ENCODE peak calls at places on chromosomes 4 and X, in eight cellular contexts. N, X, M, Z, L, G, V and W are unnamed samples.

GRCh38 chr4:105719214-105719613 is 10.6 kb downstream of the GSTCD start:
- DNase-seq in N (no peak), X (no peak), M (no peak), Z (no peak), L (no peak), G (no peak), V (no peak), W (no peak)

GRCh38 chr4:157700898-157701694 is 471.7 kb downstream of the GASK1B start:
- DNase-seq in N (no peak), X (no peak), M (no peak), Z (no peak), L (no peak), G (no peak), V (no peak), W (peak)

GRCh38 chrX:48938721-48939416 is 18.5 kb downstream of the OTUD5 start:
- DNase-seq in N (peak), X (no peak), M (no peak), Z (peak), L (no peak), G (no peak), V (no peak), W (no peak)

GRCh38 chr4:95510877-95511276 is 37.9 kb downstream of the UNC5C start:
- DNase-seq in N (no peak), X (no peak), M (no peak), Z (no peak), L (no peak), G (no peak), V (no peak), W (no peak)

GRCh38 chr4:169184236-169184635 is 86.5 kb downstream of the SH3RF1 start:
- DNase-seq in N (no peak), X (no peak), M (no peak), Z (no peak), L (no peak), G (peak), V (no peak), W (peak)

GRCh38 chr4:14667624-14668295 is 334.5 kb upstream of the CPEB2 start:
- DNase-seq in N (no peak), X (no peak), M (no peak), Z (no peak), L (no peak), G (no peak), V (no peak), W (no peak)

GRCh38 chrX:135345328-135345645 is 36.0 kb downstream of the ETDC start:
- DNase-seq in N (no peak), X (peak), M (no peak), Z (peak), L (no peak), G (peak), V (peak), W (peak)

GRCh38 chr4:815464-816146 is 10.3 kb downstream of the CPLX1 start:
- DNase-seq in N (no peak), X (no peak), M (no peak), Z (peak), L (no peak), G (no peak), V (no peak), W (peak)

GRCh38 chr4:76538296-76538695 is 103.3 kb downstream of the SHROOM3 start:
- DNase-seq in N (no peak), X (no peak), M (no peak), Z (no peak), L (no peak), G (no peak), V (no peak), W (no peak)

GRCh38 chr4:188008377-188008776 is 12.8 kb downstream of the ZFP42 start:
- DNase-seq in N (no peak), X (no peak), M (no peak), Z (no peak), L (no peak), G (peak), V (no peak), W (no peak)